ENCODE peak calls at places on chromosomes 13 and 19, in six cellular contexts. One of them, this sample, is unnamed.

GRCh38 chr13:110346661-110347067 is 39.6 kb downstream of the COL4A2 start:
- DNase-seq in mesenchymal stem cell: no peak
- DNase-seq in H1: no peak
- DNase-seq in trophoblast cell: peak
- DNase-seq in H9: no peak
- DNase-seq in IMR-90: no peak
- DNase-seq in this sample: no peak

GRCh38 chr19:14089662-14090508 is 666 bp downstream of the SAMD1 start:
- DNase-seq in trophoblast cell: peak
- DNase-seq in mesenchymal stem cell: peak
- DNase-seq in IMR-90: peak
- DNase-seq in H9: no peak
- DNase-seq in H1: no peak
- DNase-seq in this sample: peak

GRCh38 chr13:91399189-91400093 is 1.0 kb downstream of the GPC5 start:
- DNase-seq in H1: no peak
- DNase-seq in IMR-90: no peak
- DNase-seq in trophoblast cell: no peak
- DNase-seq in mesenchymal stem cell: no peak
- DNase-seq in H9: no peak
- DNase-seq in this sample: no peak

GRCh38 chr19:38701455-38702063 is 42.7 kb downstream of the CAPN12 start:
- DNase-seq in H1: no peak
- DNase-seq in H9: no peak
- DNase-seq in IMR-90: peak
- DNase-seq in trophoblast cell: no peak
- DNase-seq in mesenchymal stem cell: no peak
- DNase-seq in this sample: no peak

GRCh38 chr13:19622189-19622588 is 11.3 kb upstream of the MPHOSPH8 start:
- DNase-seq in H9: no peak
- DNase-seq in IMR-90: no peak
- DNase-seq in H1: no peak
- DNase-seq in trophoblast cell: no peak
- DNase-seq in mesenchymal stem cell: no peak
- DNase-seq in this sample: no peak

GRCh38 chr13:94800423-94800822 is 88.1 kb upstream of the SOX21 start:
- DNase-seq in H1: no peak
- DNase-seq in trophoblast cell: no peak
- DNase-seq in mesenchymal stem cell: no peak
- DNase-seq in H9: no peak
- DNase-seq in IMR-90: no peak
- DNase-seq in this sample: no peak

GRCh38 chr13:79825959-79826358 is 345.0 kb downstream of the NDFIP2 start:
- DNase-seq in H9: no peak
- DNase-seq in trophoblast cell: no peak
- DNase-seq in IMR-90: no peak
- DNase-seq in H1: no peak
- DNase-seq in mesenchymal stem cell: no peak
- DNase-seq in this sample: no peak

GRCh38 chr19:9871626-9872338 is 36.7 kb downstream of the PIN1 start:
- DNase-seq in H1: no peak
- DNase-seq in mesenchymal stem cell: no peak
- DNase-seq in IMR-90: no peak
- DNase-seq in trophoblast cell: no peak
- DNase-seq in H9: no peak
- DNase-seq in this sample: no peak

GRCh38 chr13:89900104-89900760 is 1447.3 kb upstream of the MIR17HG start:
- DNase-seq in H1: no peak
- DNase-seq in IMR-90: no peak
- DNase-seq in H9: no peak
- DNase-seq in trophoblast cell: no peak
- DNase-seq in mesenchymal stem cell: no peak
- DNase-seq in this sample: no peak

GRCh38 chr13:98664047-98664446 is 87.1 kb upstream of the STK24 start:
- DNase-seq in IMR-90: peak
- DNase-seq in trophoblast cell: peak
- DNase-seq in H9: no peak
- DNase-seq in H1: no peak
- DNase-seq in mesenchymal stem cell: peak
- DNase-seq in this sample: no peak

GRCh38 chr13:34507630-34508029 is 434.4 kb upstream of the NBEA start:
- DNase-seq in mesenchymal stem cell: no peak
- DNase-seq in trophoblast cell: no peak
- DNase-seq in H9: no peak
- DNase-seq in H1: no peak
- DNase-seq in IMR-90: no peak
- DNase-seq in this sample: no peak

DNA sequence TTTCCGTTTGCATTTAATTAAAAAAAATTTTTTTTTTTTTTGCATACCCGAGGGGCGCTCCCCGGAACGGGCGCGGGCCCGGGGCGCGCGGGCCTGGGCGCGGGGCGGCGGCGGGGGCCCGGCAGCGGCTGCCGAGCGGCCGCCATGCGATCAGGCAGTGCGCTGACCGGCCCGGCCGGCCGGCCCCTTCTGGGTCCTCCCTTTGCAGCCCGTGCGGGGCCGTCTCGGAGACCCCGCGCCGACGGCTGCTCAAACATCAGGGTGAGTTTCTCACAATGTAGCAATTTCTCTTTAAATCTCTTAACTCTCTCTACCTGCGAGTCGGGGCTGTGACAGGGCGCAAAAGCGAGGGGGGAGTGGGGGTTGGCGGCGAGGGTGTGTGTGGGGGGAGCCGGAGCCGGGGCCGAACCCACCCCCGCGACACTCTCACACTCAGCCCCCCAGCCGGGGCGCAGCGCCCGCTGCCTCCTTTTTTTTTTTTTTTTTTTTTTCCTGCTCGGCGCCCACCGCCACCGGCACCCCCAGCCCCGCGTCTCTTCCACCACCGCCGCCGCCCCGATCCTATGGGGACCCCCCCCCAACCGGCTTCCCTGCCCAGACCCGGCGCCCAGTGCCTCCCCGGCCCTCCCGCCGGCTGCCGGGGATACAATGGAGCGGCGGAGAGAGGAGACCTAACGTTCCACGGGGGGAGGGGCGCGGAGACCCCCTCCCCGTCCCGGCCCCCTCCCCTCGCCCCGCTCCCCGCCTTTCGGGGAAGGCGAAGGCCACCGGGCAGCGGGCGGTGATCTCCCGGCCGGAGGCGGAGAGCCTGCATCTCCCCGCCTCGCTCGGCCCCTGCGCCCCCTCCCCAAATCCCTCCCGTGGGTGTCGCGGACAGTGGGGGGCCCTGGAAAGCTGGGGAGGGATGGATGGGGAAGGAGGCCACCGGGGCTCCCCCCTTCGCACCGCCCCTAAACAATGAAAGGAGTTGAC is at the start of gene BICRA:
- DNase-seq in mesenchymal stem cell: peak
- DNase-seq in IMR-90: peak
- DNase-seq in H1: no peak
- DNase-seq in H9: peak
- DNase-seq in trophoblast cell: peak
- DNase-seq in this sample: peak
- H2BK120ac ChIP-seq in mesenchymal stem cell: peak
- H2BK120ac ChIP-seq in IMR-90: peak
- H2BK120ac ChIP-seq in H1: peak
- H2BK120ac ChIP-seq in H9: no peak
- H2BK120ac ChIP-seq in trophoblast cell: peak
- H2BK120ac ChIP-seq in this sample: no peak

DNA sequence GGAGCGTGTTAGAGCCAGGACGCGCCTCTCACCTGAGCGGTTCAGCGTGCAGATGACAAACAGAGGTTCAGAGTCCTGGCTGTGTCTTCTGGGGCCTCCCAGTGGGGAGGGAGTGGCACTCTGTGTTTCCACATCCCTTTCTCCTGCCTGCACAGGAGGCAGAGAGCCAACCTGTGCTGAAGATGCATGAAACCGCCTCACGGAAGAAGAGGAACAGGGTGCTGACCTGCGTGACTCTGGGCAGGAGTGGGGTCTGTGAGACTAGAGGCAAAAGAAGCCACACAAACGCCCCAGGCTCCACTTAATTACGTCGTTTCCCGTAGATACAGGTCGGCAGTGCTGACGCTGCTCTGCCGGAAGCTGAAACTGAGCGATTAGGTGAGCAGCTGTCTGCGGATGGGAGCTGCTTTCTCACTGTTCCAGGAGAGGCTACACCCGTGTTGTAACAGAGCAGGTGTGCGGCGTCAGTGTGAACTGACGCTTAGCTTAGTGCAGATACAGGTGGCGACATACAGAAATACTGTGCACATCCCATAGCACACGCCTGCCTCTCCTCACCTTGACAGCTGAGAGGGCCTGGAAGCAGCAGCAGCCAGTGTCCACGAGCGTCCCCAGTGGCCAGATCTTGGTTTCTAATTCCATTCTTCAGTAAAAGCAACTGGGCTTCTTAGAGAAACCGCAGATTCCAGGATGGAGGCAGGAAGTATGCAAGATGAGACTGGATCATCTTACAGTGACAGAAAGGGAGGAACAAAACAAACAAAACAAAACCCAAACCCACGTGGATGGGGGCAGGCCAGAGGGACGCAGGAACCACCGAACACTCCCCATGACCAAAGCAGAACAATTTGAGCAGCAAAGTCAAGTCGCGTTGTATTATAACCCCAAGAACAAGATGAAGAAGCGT is 37.7 kb upstream of the MCF2L start:
- DNase-seq in trophoblast cell: peak
- DNase-seq in mesenchymal stem cell: peak
- DNase-seq in H1: peak
- DNase-seq in IMR-90: peak
- DNase-seq in H9: peak
- DNase-seq in this sample: no peak
- H2AFZ ChIP-seq in trophoblast cell: no peak
- H2AFZ ChIP-seq in mesenchymal stem cell: no peak
- H2AFZ ChIP-seq in H1: no peak
- H2AFZ ChIP-seq in IMR-90: peak
- H2AFZ ChIP-seq in H9: no peak
- H2AFZ ChIP-seq in this sample: no peak

GRCh38 chr19:4573682-4574081 is 14.2 kb upstream of the SEMA6B start:
- DNase-seq in IMR-90: no peak
- DNase-seq in H9: no peak
- DNase-seq in H1: no peak
- DNase-seq in mesenchymal stem cell: no peak
- DNase-seq in trophoblast cell: no peak
- DNase-seq in this sample: no peak

GRCh38 chr19:4578552-4579248 is 19.2 kb upstream of the SEMA6B start:
- DNase-seq in mesenchymal stem cell: no peak
- DNase-seq in trophoblast cell: no peak
- DNase-seq in H9: no peak
- DNase-seq in H1: no peak
- DNase-seq in IMR-90: no peak
- DNase-seq in this sample: no peak

GRCh38 chr19:4575978-4576933 is 16.8 kb upstream of the SEMA6B start:
- DNase-seq in H1: no peak
- DNase-seq in H9: peak
- DNase-seq in trophoblast cell: peak
- DNase-seq in IMR-90: peak
- DNase-seq in mesenchymal stem cell: peak
- DNase-seq in this sample: no peak

GRCh38 chr19:4577020-4577782 is 17.7 kb upstream of the SEMA6B start:
- DNase-seq in mesenchymal stem cell: peak
- DNase-seq in H9: peak
- DNase-seq in H1: no peak
- DNase-seq in IMR-90: no peak
- DNase-seq in trophoblast cell: no peak
- DNase-seq in this sample: no peak

GRCh38 chr19:4575267-4575793 is 15.8 kb upstream of the SEMA6B start:
- DNase-seq in IMR-90: peak
- DNase-seq in trophoblast cell: no peak
- DNase-seq in mesenchymal stem cell: peak
- DNase-seq in H9: peak
- DNase-seq in H1: peak
- DNase-seq in this sample: no peak
- H2BK120ac ChIP-seq in IMR-90: peak
- H2BK120ac ChIP-seq in trophoblast cell: peak
- H2BK120ac ChIP-seq in mesenchymal stem cell: peak
- H2BK120ac ChIP-seq in H9: no peak
- H2BK120ac ChIP-seq in H1: peak
- H2BK120ac ChIP-seq in this sample: peak

GRCh38 chr13:43800828-43801227 is 14.1 kb upstream of the ENOX1 start:
- DNase-seq in mesenchymal stem cell: no peak
- DNase-seq in trophoblast cell: no peak
- DNase-seq in IMR-90: no peak
- DNase-seq in H9: no peak
- DNase-seq in H1: no peak
- DNase-seq in this sample: no peak

GRCh38 chr13:43805681-43806128 is 18.9 kb upstream of the ENOX1 start:
- DNase-seq in trophoblast cell: peak
- DNase-seq in IMR-90: peak
- DNase-seq in H1: no peak
- DNase-seq in mesenchymal stem cell: peak
- DNase-seq in H9: no peak
- DNase-seq in this sample: no peak

GRCh38 chr13:43805071-43805468 is 18.3 kb upstream of the ENOX1 start:
- DNase-seq in H9: no peak
- DNase-seq in trophoblast cell: peak
- DNase-seq in mesenchymal stem cell: peak
- DNase-seq in H1: no peak
- DNase-seq in IMR-90: peak
- DNase-seq in this sample: no peak

GRCh38 chr13:43802511-43802910 is 15.7 kb upstream of the ENOX1 start:
- DNase-seq in H1: no peak
- DNase-seq in trophoblast cell: no peak
- DNase-seq in mesenchymal stem cell: no peak
- DNase-seq in IMR-90: no peak
- DNase-seq in H9: no peak
- DNase-seq in this sample: no peak

GRCh38 chr13:43804461-43805070 is 17.8 kb upstream of the ENOX1 start:
- DNase-seq in H9: no peak
- DNase-seq in H1: no peak
- DNase-seq in mesenchymal stem cell: peak
- DNase-seq in IMR-90: peak
- DNase-seq in trophoblast cell: peak
- DNase-seq in this sample: peak
- H2AFZ ChIP-seq in H9: no peak
- H2AFZ ChIP-seq in H1: peak
- H2AFZ ChIP-seq in mesenchymal stem cell: no peak
- H2AFZ ChIP-seq in IMR-90: peak
- H2AFZ ChIP-seq in trophoblast cell: no peak
- H2AFZ ChIP-seq in this sample: peak

GRCh38 chr13:45340422-45341033 is 455 bp downstream of the TPT1 start:
- DNase-seq in mesenchymal stem cell: peak
- DNase-seq in H9: peak
- DNase-seq in IMR-90: peak
- DNase-seq in trophoblast cell: peak
- DNase-seq in H1: no peak
- DNase-seq in this sample: peak
- H2BK120ac ChIP-seq in mesenchymal stem cell: peak
- H2BK120ac ChIP-seq in H9: peak
- H2BK120ac ChIP-seq in IMR-90: peak
- H2BK120ac ChIP-seq in trophoblast cell: peak
- H2BK120ac ChIP-seq in H1: no peak
- H2BK120ac ChIP-seq in this sample: no peak

GRCh38 chr19:29679598-29680210 is 14.4 kb downstream of the PLEKHF1 start:
- DNase-seq in H9: no peak
- DNase-seq in H1: no peak
- DNase-seq in mesenchymal stem cell: no peak
- DNase-seq in IMR-90: no peak
- DNase-seq in trophoblast cell: no peak
- DNase-seq in this sample: no peak
- H2AFZ ChIP-seq in H9: no peak
- H2AFZ ChIP-seq in H1: no peak
- H2AFZ ChIP-seq in mesenchymal stem cell: no peak
- H2AFZ ChIP-seq in IMR-90: no peak
- H2AFZ ChIP-seq in trophoblast cell: no peak
- H2AFZ ChIP-seq in this sample: no peak